ENCODE peak calls at places on chromosomes 3 and 15, in four cellular contexts. K is gastrocnemius medialis, P is natural killer cell, Y is body of pancreas. N is an unnamed sample.
A peak's percentile ranks its signal among the peaks of the same experiment; 100 is the strongest.

GRCh38 chr3:100158877-100159563 is 44.7 kb upstream of the FILIP1L start:
- ATAC-seq in K (peak; percentile 94), Y (no peak), P (no peak), N (no peak)

GRCh38 chr3:46109635-46110005 is 82.3 kb upstream of the XCR1 start:
- ATAC-seq in K (no peak), Y (no peak), P (peak; percentile 11), N (no peak)

GRCh38 chr15:63887630-63888029 is 53.9 kb upstream of the HERC1 start:
- ATAC-seq in K (no peak), P (no peak), Y (no peak), N (peak; percentile 20)

GRCh38 chr3:71776543-71776942 is 8.4 kb downstream of the PROK2 start:
- ATAC-seq in P (no peak), K (no peak), Y (no peak), N (no peak)

GRCh38 chr3:194808709-194809108 is 123.0 kb downstream of the FAM43A start:
- ATAC-seq in K (no peak), Y (no peak), P (no peak), N (no peak)

GRCh38 chr3:1087066-1087555 is 5.7 kb upstream of the CNTN6 start:
- ATAC-seq in Y (peak; percentile 65), K (no peak), P (no peak), N (no peak)

GRCh38 chr15:33807665-33808064 is 160.6 kb upstream of the CHRM5 start:
- ATAC-seq in P (no peak), K (no peak), Y (no peak), N (no peak)

GRCh38 chr15:101652783-101653430 is 726 bp upstream of the TM2D3 start:
- ATAC-seq in Y (peak; percentile 27), P (no peak), K (peak; percentile 43), N (no peak)

GRCh38 chr3:100150583-100150982 is 36.3 kb upstream of the FILIP1L start:
- ATAC-seq in P (no peak), K (peak; percentile 68), Y (no peak), N (peak; percentile 78)

GRCh38 chr3:114900908-114901307 is 246.2 kb downstream of the ZBTB20 start:
- ATAC-seq in P (no peak), K (no peak), Y (no peak), N (peak; percentile 71)

GRCh38 chr3:136957751-136958288 is at the start of gene IL20RB:
- ATAC-seq in Y (no peak), P (no peak), K (peak; percentile 36), N (peak; percentile 51)

GRCh38 chr3:2910997-2911396 is 199.2 kb downstream of the IL5RA start:
- ATAC-seq in K (no peak), Y (no peak), P (no peak), N (no peak)

GRCh38 chr3:106068386-106068785 is 199.6 kb upstream of the CBLB start:
- ATAC-seq in Y (no peak), P (no peak), K (no peak), N (no peak)

GRCh38 chr15:82132742-82133141 is 86.9 kb upstream of the MEX3B start:
- ATAC-seq in K (peak; percentile 49), Y (no peak), P (no peak), N (no peak)

GRCh38 chr3:79040091-79040490 is 727.7 kb downstream of the ROBO1 start:
- ATAC-seq in K (no peak), Y (no peak), P (no peak), N (no peak)

GRCh38 chr15:93217343-93217742 is 128.3 kb upstream of the RGMA start:
- ATAC-seq in Y (no peak), K (peak; percentile 85), P (no peak), N (no peak)

GRCh38 chr3:160205606-160206005 is 19.6 kb upstream of the C3orf80 start:
- ATAC-seq in K (no peak), Y (no peak), P (no peak), N (no peak)

GRCh38 chr3:160213181-160213580 is 12.0 kb upstream of the C3orf80 start:
- ATAC-seq in K (no peak), P (no peak), Y (no peak), N (no peak)

DNA sequence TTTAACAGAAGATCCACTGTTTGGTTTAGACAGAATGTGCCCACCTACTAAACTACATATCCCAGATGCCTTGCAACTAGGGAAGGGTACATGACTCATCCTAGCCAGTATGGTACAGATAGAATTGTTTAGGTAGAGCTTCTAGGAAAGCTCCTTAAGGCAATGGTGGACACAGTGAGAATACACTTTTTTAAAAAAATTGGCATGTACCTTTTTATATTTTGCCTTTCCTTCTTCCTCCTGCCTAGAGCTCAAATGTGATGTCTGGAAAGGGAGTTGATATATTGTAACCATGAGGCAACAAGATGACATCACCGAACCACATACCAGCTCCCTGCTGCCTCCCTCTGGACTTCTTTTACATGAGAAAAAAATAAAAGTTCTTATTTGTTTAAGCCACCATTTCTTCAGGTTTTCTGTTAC is 14.4 kb upstream of the C3orf80 start:
- ATAC-seq in K (no peak), P (no peak), Y (peak; percentile 80), N (no peak)
- TF ChIP-seq CTCF in K (no peak), P (no peak), Y (peak; percentile 24), N (no peak)

DNA sequence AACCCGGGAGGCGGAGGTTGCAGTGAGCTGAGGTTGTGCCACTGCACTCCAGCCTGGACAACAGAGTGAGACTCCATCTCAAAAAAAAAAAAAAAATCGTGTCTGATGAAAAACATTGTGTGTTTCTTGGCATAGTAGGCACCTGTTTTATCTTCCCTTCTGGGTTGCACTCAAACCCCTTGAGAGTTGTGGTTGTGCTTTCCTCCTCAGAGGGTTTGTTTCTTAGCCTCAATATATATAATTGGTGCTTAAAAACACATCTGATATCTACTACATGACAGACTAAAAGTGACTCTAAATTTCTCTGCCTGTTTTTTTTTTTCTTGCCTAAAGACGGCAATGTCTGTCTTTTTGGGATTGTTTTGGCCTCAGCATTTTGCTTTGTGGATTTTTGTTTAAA is 7.6 kb downstream of the NR1D2 start:
- ATAC-seq in Y (no peak), P (no peak), K (no peak), N (no peak)
- TF ChIP-seq CTCF in Y (no peak), P (no peak), K (no peak), N (no peak)

GRCh38 chr3:4687596-4687995 is 194.4 kb downstream of the ITPR1 start:
- ATAC-seq in P (no peak), K (no peak), Y (no peak), N (no peak)
- TF ChIP-seq CTCF in P (no peak), K (no peak), Y (no peak), N (no peak)

DNA sequence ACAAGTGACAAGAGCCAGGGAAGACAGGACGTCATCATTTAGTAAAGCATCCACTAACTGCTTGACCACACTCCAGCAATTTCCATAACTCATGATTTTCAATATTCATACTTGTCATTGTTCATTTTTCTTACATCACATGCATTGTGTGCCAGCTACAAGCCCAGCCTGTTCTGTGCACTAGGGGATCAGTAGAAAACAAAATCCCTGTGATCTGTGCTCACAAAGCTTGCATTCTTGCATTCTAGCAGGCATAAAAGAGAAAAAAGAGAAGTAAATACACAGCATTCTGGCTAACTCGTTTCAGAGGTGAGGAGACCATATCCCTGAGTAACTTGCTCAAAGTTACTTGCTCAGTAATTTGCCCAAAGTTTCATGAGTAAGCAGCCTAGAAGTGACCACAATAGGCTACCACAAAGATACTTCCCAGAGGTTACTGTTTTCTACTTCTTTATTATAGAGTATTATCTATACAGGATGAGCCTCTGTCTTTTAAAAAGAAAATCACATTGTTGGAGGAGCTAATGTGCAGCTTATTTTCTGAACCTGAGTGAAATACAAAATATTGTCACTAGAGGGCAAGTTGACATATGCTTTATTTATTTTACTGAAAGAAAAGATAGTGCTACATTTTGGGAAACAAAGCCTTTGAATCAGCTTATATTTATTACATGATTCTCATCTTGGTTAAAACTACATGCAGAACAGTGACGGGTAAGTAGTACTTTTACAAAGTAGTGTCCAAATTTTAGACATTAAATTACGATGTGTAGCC is 701.4 kb upstream of the LMCD1 start:
- ATAC-seq in P (no peak), K (no peak), Y (no peak), N (no peak)
- TF ChIP-seq CTCF in P (no peak), K (no peak), Y (peak; percentile 21), N (peak; percentile 26)